ENCODE peak calls at places on chromosomes 16 and 17, in six cellular contexts. J is SK-N-SH, N is cardiac muscle cell, P is neuronal stem cell, R is body of pancreas, D is GM23248. C is an unnamed sample.

GRCh38 chr17:69898606-69899005 is 176.4 kb upstream of the KCNJ16 start:
- DNase-seq in R (no peak), P (no peak), D (peak), N (peak), J (no peak), C (no peak)

GRCh38 chr16:200388-200787 is 20.1 kb downstream of the HBQ1 start:
- DNase-seq in N (peak), J (no peak), R (no peak), D (peak), P (no peak), C (peak)

GRCh38 chr16:59645194-59645593 is 911.1 kb upstream of the GOT2 start:
- DNase-seq in P (no peak), N (no peak), J (no peak), R (no peak), D (no peak), C (no peak)

GRCh38 chr16:495127-495748 is 32.3 kb upstream of the CAPN15 start:
- DNase-seq in J (peak), D (peak), P (no peak), N (peak), R (peak), C (peak)

GRCh38 chr16:30966033-30966619 is 8.6 kb downstream of the SETD1A start:
- DNase-seq in P (no peak), J (no peak), D (no peak), R (no peak), N (no peak), C (no peak)

GRCh38 chr16:51898872-51899271 is 648.1 kb downstream of the TOX3 start:
- DNase-seq in N (no peak), J (no peak), P (no peak), R (no peak), D (peak), C (peak)

GRCh38 chr16:50683689-50684374 is 2.7 kb upstream of the SNX20 start:
- DNase-seq in R (no peak), N (no peak), D (no peak), P (no peak), J (no peak), C (no peak)

GRCh38 chr16:53622315-53622714 is 81.3 kb downstream of the RPGRIP1L start:
- DNase-seq in R (no peak), D (no peak), P (no peak), N (no peak), J (no peak), C (no peak)

GRCh38 chr17:38322156-38322779 is 21.5 kb downstream of the GPR179 start:
- DNase-seq in J (peak), P (peak), R (peak), N (peak), D (peak), C (peak)

GRCh38 chr17:33013596-33014375 is 22.1 kb downstream of the SPACA3 start:
- DNase-seq in P (no peak), J (no peak), N (no peak), R (no peak), D (no peak), C (no peak)

GRCh38 chr16:88481851-88482250 is 28.8 kb downstream of the ZFPM1 start:
- DNase-seq in R (no peak), P (no peak), D (no peak), J (no peak), N (no peak), C (no peak)
- H3K4me3 ChIP-seq in R (no peak), P (no peak), D (no peak), J (no peak), N (no peak), C (no peak)

GRCh38 chr16:27234603-27235002 is 31.3 kb downstream of the KDM8 start:
- DNase-seq in N (no peak), J (no peak), R (no peak), P (no peak), D (no peak), C (no peak)
- H3K4me3 ChIP-seq in N (no peak), J (no peak), R (no peak), P (no peak), D (no peak), C (no peak)

GRCh38 chr17:43707184-43707583 is 45.5 kb upstream of the MEOX1 start:
- DNase-seq in J (no peak), N (no peak), P (no peak), R (no peak), D (no peak), C (no peak)
- H3K4me3 ChIP-seq in J (no peak), N (no peak), P (no peak), R (no peak), D (no peak), C (no peak)

DNA sequence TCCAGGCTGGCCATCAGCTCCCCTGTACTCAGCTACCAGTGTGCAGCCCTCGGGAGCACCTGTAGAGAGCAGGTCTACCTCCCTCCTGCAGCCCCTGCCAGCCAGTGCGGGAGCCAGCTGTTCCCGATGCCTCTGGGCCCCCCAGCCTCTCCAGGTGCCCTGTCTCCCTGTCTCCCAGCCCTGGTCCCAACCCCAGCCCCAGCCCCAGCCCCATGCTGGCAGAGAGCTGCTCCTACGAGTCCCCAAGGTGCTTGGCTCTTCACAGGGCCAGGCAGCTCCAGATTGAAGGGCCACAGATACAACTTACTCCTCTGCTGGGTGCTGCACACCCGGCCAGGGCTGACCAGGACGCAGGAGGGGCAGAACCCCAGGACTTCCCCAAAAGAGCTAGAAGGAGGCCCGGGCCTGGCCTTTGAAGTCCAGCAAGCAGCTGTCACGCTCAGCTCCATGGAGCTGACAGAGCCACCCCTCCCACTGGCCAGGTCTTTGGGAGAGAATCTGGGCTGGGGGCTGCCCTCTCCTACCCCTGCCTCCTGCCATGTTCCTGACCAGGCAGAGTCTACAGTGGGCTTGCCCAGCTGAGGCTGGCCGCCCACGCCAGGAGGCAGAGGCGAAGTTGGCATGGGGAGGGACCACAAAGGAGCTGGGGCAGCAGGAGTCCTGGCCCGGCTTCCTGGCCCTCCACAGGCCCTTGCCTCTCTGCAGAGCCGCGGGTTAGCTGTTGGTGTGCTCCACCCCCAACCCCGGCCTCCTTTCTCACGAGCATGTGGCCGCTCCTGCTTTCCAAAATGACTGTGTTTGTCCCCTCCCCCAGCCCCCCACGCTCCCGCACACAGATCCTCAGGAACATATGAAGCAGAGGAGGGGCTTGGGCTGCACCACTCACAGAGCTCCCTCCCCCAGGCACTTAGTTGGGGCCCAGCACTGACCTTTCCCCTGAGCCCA is 9.4 kb upstream of the ADAM11 start:
- DNase-seq in P (no peak), D (no peak), R (no peak), J (no peak), N (no peak), C (no peak)
- H3K4me3 ChIP-seq in P (no peak), D (no peak), R (no peak), J (no peak), N (no peak), C (no peak)

GRCh38 chr16:89071686-89072182 is 21.9 kb upstream of the ACSF3 start:
- DNase-seq in D (no peak), R (no peak), P (no peak), N (no peak), J (peak), C (no peak)
- H3K4me3 ChIP-seq in D (no peak), R (no peak), P (peak), N (no peak), J (no peak), C (no peak)

DNA sequence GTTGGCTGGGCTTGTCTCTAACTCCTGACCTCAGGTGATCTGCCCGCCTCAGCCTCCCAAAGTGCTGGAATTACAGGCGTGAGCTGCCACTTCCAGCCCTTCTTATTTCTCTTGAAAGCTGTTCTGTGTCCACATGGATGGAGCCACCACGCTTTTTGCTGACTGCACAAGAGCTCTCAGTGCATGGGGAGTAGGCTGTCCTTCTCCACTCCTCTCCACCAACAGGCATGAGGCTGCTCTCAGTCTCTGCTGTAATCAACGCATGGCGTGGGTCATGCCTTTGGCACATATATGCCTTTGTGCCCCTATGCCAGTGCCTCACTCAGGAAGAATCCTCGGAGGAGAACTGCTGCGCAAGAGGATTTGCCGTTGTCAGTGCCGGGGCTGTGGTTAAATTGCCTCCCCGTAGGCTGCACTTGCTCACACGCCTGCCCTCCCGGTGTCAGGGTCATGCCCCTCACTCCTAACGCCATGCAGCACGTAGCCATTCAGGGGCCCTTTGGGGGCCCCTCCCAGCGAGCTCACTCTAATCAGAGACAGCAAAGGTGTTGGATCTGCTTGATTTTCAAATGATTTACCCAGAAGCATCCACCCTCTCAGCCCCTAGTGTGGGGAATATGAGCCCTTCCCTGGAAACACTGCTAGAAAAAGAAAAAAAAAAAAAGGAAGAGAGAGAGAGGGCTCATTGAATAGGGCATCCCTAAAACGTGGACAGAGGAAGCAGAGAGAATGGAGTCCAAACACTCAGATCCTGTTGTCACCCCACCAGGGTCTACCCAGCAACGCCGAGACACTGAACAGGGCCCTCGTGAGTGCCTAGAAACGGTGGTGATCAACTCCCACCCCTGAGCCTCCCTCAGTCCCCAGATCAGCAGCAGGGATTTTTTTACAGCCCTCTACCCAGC is 47.5 kb upstream of the ZCCHC14 start:
- DNase-seq in D (peak), J (no peak), P (no peak), R (no peak), N (no peak), C (no peak)
- H3K4me3 ChIP-seq in D (no peak), J (no peak), P (no peak), R (no peak), N (no peak), C (no peak)

DNA sequence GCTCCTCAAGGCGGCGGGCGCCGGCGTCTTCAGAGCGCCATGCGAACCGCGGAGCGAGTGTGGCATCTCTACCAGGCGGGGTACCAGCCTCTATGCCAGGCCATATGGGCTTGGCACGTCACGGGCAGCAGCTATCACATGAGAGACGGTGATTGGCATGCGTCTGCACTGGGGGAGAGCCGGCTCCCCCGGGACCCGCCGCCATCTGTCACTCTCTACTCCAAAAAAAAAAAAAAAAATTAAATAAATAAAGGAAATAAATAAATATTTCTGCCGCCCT is at the start of gene NEUROD2:
- DNase-seq in P (no peak), R (no peak), D (no peak), J (no peak), N (no peak), C (no peak)
- H3K4me3 ChIP-seq in P (no peak), R (no peak), D (no peak), J (no peak), N (no peak), C (peak)

GRCh38 chr16:81739503-81739902 is 39.6 kb upstream of the PLCG2 start:
- DNase-seq in D (no peak), P (no peak), J (no peak), R (no peak), N (no peak), C (no peak)
- H3K4me3 ChIP-seq in D (no peak), P (no peak), J (no peak), R (no peak), N (no peak), C (no peak)

GRCh38 chr17:45170976-45171337 is 9.3 kb downstream of the HEXIM2 start:
- DNase-seq in D (peak), N (peak), J (peak), P (no peak), R (peak), C (peak)
- H3K4me3 ChIP-seq in D (peak), N (no peak), J (peak), P (no peak), R (no peak), C (peak)

C was measured in MG63.